ENCODE peak calls at places on chromosome 16, in six cellular contexts. C, L, D, F, K and M are unnamed samples.

GRCh38 chr16:83803811-83804210 is 4.0 kb upstream of the HSBP1 start:
- DNase-seq in L (no peak), K (no peak), C (no peak), D (no peak), F (no peak), M (no peak)

GRCh38 chr16:47053895-47054294 is 80.4 kb upstream of the DNAJA2 start:
- DNase-seq in L (no peak), K (no peak), F (no peak), C (no peak), D (no peak), M (no peak)

GRCh38 chr16:12350945-12351344 is 374.4 kb downstream of the SNX29 start:
- DNase-seq in D (no peak), C (no peak), L (no peak), K (peak; percentile 12), F (no peak), M (no peak)

GRCh38 chr16:75820672-75821071 is 94.4 kb upstream of the CPHXL start:
- DNase-seq in C (no peak), L (no peak), K (peak; percentile 44), D (no peak), F (no peak), M (no peak)

GRCh38 chr16:89344846-89345577 is 127.5 kb downstream of the ZNF778 start:
- DNase-seq in D (no peak), K (no peak), C (no peak), F (no peak), L (no peak), M (no peak)

GRCh38 chr16:62014534-62014933 is 21.7 kb downstream of the CDH8 start:
- DNase-seq in F (no peak), D (no peak), C (no peak), K (no peak), L (no peak), M (no peak)

GRCh38 chr16:88545781-88546180 is 24.4 kb upstream of the ZC3H18 start:
- DNase-seq in F (no peak), K (no peak), D (no peak), L (no peak), C (no peak), M (no peak)

GRCh38 chr16:7246578-7246977 is 86.1 kb upstream of the RBFOX1 start:
- DNase-seq in L (no peak), C (no peak), D (no peak), K (no peak), F (peak; percentile 40), M (no peak)

DNA sequence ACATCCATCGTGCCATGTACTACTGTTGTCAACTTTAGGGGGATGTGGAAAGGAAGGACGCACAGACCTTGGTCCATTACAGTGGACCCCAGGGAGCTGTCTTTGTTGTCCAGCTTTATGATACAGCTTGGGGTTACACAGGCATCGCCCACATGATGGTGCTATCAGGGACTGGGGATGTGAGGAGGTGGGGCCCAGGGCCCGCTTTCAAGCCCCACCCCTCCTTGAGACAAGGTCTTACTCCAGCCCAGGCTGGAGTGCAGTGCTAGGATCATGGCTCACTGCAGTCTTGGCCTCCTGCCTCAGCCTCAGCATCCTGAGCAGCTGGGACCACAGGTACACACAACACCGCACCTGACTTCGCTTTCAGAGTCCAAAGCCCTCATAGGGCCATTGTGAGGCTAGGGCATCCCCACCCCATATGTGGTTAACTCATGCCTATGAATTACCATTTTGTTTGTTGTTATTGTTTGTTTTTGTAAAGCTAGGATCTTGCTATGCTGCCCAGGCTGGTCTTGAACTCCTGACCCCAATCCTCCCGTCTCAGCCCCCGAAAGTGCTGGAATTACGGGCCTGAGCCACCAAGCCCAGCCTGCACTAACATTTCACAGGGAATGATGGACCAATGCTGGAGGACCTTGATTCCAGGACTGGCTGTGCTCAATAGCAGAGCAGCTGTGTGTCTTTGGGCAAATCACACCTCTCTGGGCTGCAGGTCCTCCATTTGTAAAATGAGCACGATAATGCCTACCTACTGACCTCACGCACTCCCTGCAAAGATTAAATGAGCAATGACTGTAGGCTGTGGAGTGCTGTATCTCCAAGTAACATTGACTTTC is 17.2 kb downstream of the ST3GAL2 start:
- DNase-seq in C (no peak), L (no peak), F (no peak), K (no peak), D (no peak), M (no peak)
- H3K4me1 ChIP-seq in C (peaks cover 21% of the 10 kb centered on the region), L (peaks cover 2% of the 10 kb centered on the region), F (peaks cover 5% of the 10 kb centered on the region), K (peaks cover 31% of the 10 kb centered on the region), D (no peaks in the 10 kb centered on the region), M (peaks cover 34% of the 10 kb centered on the region)

GRCh38 chr16:71428385-71428784 is 13.5 kb downstream of the TLE7 start:
- DNase-seq in K (no peak), D (no peak), C (no peak), F (no peak), L (no peak), M (no peak)

GRCh38 chr16:71428883-71429282 is 13.0 kb downstream of the TLE7 start:
- DNase-seq in K (no peak), C (no peak), F (no peak), L (no peak), D (no peak), M (no peak)

GRCh38 chr16:71426069-71426879 is 15.6 kb downstream of the TLE7 start:
- DNase-seq in F (peak; percentile 90), K (peak; percentile 98), D (peak; percentile 31), C (no peak), L (peak; percentile 90), M (no peak)

GRCh38 chr16:71425746-71426068 is 16.1 kb downstream of the TLE7 start:
- DNase-seq in K (no peak), L (no peak), D (no peak), C (no peak), F (no peak), M (no peak)

DNA sequence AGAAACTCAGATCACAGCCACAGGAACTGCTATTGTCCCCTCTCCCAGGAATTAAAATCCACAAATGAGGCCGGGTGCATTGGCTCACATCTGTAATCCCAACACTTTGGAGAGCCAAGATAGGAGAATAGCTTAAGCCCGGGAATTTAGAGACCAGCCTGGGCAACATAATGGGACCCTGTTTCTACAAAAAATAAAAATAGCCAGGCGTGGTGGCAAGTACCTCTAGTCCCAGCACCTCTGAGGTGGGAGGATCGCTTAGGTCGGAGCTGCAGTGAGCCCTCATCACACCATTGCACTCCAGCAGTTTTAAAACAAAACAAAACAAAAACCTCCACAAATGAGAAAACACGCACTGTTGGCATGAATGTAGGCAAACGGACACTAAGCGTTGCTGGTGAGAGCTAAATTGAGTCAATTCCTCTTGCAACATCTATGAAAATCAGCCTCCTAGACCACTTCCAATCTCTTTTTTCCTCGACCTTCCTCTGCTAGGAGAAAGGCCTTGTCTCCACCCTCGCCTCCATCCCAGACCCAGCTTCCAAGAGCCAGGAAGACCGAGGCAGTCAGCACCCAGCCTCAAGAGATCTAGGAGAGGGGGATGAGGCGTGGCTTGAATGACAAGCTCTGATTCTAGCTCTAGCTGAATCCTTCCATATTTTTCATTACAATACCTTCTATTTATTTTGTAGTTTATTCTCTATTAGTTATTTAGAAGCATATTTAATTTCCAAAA is 14.8 kb downstream of the TLE7 start:
- DNase-seq in K (no peak), D (no peak), F (no peak), C (no peak), L (no peak), M (no peak)
- H3K4me3 ChIP-seq in K (no peak overlapping the region), D (no peak overlapping the region), F (peak overlapping the region; percentile 27), C (no peak overlapping the region), L (no peak overlapping the region), M (no peak overlapping the region)

GRCh38 chr16:27314161-27314723 is 468 bp downstream of the IL4R start:
- DNase-seq in K (peak; percentile 68), L (peak; percentile 97), F (no peak), C (peak; percentile 72), D (peak; percentile 43), M (peak; percentile 92)

GRCh38 chr16:27315333-27316037 is 1.7 kb downstream of the IL4R start:
- DNase-seq in D (no peak), L (peak; percentile 65), C (peak; percentile 49), K (peak; percentile 55), F (no peak), M (peak; percentile 55)

GRCh38 chr16:27316038-27316680 is 2.4 kb downstream of the IL4R start:
- DNase-seq in K (no peak), D (no peak), L (no peak), C (no peak), F (no peak), M (no peak)

GRCh38 chr16:27313422-27314160 is at the start of gene IL4R:
- DNase-seq in K (peak; percentile 80), L (peak; percentile 77), D (peak; percentile 72), C (peak; percentile 82), F (peak; percentile 48), M (peak; percentile 88)

DNA sequence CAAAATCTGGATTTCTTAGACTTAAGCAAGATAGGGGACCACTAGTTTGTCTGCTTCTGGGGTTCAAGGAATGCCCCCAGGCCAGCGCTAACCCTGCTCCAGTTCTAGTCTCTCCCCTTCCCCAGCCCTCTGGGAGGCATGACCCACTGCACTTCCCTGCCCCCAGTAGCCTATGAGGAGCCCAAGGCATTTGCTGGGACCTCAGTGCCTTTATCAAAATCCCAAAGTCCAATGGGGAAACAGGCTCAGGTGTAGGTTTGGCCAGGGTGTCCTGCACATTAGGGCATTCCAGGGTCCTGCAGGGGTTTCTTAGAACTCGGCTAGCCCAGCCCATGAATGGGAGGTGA is 1.2 kb downstream of the IL4R start:
- DNase-seq in F (no peak), D (no peak), C (no peak), L (no peak), K (no peak), M (no peak)
- H3K4me1 ChIP-seq in F (peaks cover 4% of the 10 kb centered on the region), D (peaks cover 35% of the 10 kb centered on the region), C (peaks cover 20% of the 10 kb centered on the region), L (peaks cover 28% of the 10 kb centered on the region), K (peaks cover 31% of the 10 kb centered on the region), M (peaks cover 54% of the 10 kb centered on the region)

GRCh38 chr16:58492735-58493134 is 7.2 kb upstream of the NDRG4 start:
- DNase-seq in C (no peak), K (no peak), F (no peak), L (no peak), D (no peak), M (no peak)

GRCh38 chr16:58493756-58494431 is 6.0 kb upstream of the NDRG4 start:
- DNase-seq in C (no peak), L (no peak), K (no peak), F (no peak), D (no peak), M (no peak)

GRCh38 chr16:58497468-58497867 is 2.5 kb upstream of the NDRG4 start:
- DNase-seq in D (peak; percentile 11), K (no peak), C (no peak), L (no peak), F (no peak), M (no peak)

GRCh38 chr16:58495861-58496331 is 4.0 kb upstream of the NDRG4 start:
- DNase-seq in K (no peak), D (no peak), L (no peak), C (no peak), F (no peak), M (no peak)

DNA sequence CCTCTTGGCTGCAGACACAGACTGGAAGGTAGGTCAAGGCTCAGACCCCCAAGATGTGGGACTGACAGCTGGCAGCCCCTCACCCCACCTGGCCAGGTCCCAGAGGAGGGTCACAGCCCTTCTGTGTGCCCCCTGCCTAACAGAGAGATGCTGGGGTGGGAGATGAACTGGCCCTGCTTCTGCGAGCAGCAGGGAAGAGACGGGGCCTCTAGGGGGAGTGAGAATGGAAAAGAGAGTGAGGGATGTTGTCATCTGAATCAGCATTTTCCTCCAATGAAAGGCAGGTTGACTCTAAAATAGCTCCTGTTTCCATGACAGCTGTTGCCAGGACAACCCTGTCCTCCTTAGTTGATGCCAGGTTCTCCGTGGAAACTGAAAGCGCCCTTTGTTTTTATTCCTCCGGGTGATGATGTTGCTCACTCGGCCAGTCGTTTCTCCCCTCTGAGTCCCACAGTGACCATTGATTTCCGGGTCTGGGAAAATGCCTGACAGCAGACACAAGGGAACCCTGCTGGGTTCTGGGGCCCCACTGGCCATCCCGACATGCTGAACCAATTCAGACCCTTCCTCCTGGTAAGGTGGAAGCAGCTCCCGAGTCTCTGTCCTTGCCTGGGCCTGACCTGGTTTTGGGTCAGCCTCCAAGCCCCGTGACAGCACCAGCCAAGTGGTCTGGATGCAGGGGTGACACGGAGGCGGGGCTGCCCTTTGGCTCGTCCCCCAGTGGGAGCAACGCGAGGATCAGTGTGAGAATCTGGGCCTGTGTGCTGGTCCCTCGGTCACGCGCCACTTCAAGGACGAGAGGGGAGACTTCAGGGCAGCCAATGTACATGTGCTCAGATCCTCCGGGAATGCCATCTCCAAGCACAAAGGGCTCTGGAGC is 4.7 kb upstream of the NDRG4 start:
- DNase-seq in K (peak; percentile 92), L (peak; percentile 99), D (peak; percentile 70), C (peak; percentile 89), F (peak; percentile 97), M (peak; percentile 95)
- H3K4me3 ChIP-seq in K (no peak overlapping the region), L (no peak overlapping the region), D (no peak overlapping the region), C (peak overlapping the region; percentile 23), F (peak overlapping the region; percentile 9), M (no peak overlapping the region)